ENCODE peak calls at places on chromosomes 7 and 10, in seven cellular contexts. O is effector memory CD4-positive, alpha-beta T cell; R is posterior cingulate gyrus; L is stimulated activated effector memory CD8-positive, alpha-beta T cell treated with anti-CD3 and anti-CD28 coated beads, Interleukin-12 subunit alpha, Interleukin-12 subunit beta, amount 100 ng/mL, for 72 hours; K is T-helper 22 cell; X is left colon; V is GM12865. T is an unnamed sample.

GRCh38 chr7:23254051-23254681 is 7.6 kb downstream of the GPNMB start:
- DNase-seq in O (no peak), R (no peak), L (no peak), K (no peak), X (no peak), V (no peak), T (no peak)

GRCh38 chr10:110013615-110014293 is 6.0 kb downstream of the ADD3 start:
- DNase-seq in O (no peak), R (no peak), L (no peak), K (no peak), X (no peak), V (no peak), T (no peak)

GRCh38 chr7:78787854-78788253 is 665.6 kb downstream of the MAGI2 start:
- DNase-seq in O (no peak), R (no peak), L (no peak), K (no peak), X (no peak), V (no peak), T (no peak)

GRCh38 chr7:83931968-83932367 is 262.6 kb downstream of the SEMA3A start:
- DNase-seq in O (no peak), R (no peak), L (no peak), K (no peak), X (no peak), V (no peak), T (no peak)

GRCh38 chr10:86868353-86868752 is 89.1 kb downstream of the MMRN2 start:
- DNase-seq in O (no peak), R (no peak), L (no peak), K (no peak), X (no peak), V (no peak), T (no peak)

GRCh38 chr7:114901771-114902170 is 20.1 kb upstream of the MDFIC start:
- DNase-seq in O (no peak), R (no peak), L (no peak), K (no peak), X (no peak), V (no peak), T (no peak)

GRCh38 chr10:63700209-63700934 is 179.2 kb downstream of the REEP3 start:
- DNase-seq in O (no peak), R (no peak), L (no peak), K (no peak), X (no peak), V (no peak), T (no peak)

GRCh38 chr7:40232242-40232929 is 97.6 kb downstream of the SUGCT start:
- DNase-seq in O (no peak), R (no peak), L (no peak), K (no peak), X (peak), V (peak), T (peak)

GRCh38 chr10:17782921-17783665 is 26.1 kb upstream of the MRC1 start:
- DNase-seq in O (no peak), R (no peak), L (no peak), K (no peak), X (no peak), V (no peak), T (no peak)

GRCh38 chr7:1086588-1087461 is 1.1 kb upstream of the GPER1 start:
- DNase-seq in O (peak), R (no peak), L (peak), K (peak), X (peak), V (peak), T (no peak)

GRCh38 chr10:13658864-13659685 is 72.3 kb downstream of the PRPF18 start:
- DNase-seq in O (no peak), R (peak), L (no peak), K (no peak), X (peak), V (peak), T (no peak)

GRCh38 chr10:122592161-122592560 is 31.6 kb downstream of the DMBT1 start:
- DNase-seq in O (no peak), R (no peak), L (no peak), K (no peak), X (no peak), V (no peak), T (no peak)

GRCh38 chr7:107865956-107866775 is 24.8 kb upstream of the DLD start:
- DNase-seq in O (no peak), R (no peak), L (no peak), K (no peak), X (no peak), V (no peak), T (no peak)

GRCh38 chr7:94236960-94237359 is 157.7 kb upstream of the COL1A2 start:
- DNase-seq in O (no peak), R (no peak), L (no peak), K (no peak), X (no peak), V (no peak), T (no peak)

GRCh38 chr7:90701021-90701420 is 104.9 kb downstream of the CDK14 start:
- DNase-seq in O (no peak), R (no peak), L (no peak), K (no peak), X (no peak), V (peak), T (no peak)

GRCh38 chr10:45657033-45657926 is 15.3 kb downstream of the ZFAND4 start:
- DNase-seq in O (no peak), R (no peak), L (no peak), K (no peak), X (no peak), V (no peak), T (no peak)

GRCh38 chr10:124083740-124084397 is 9.5 kb downstream of the CHST15 start:
- DNase-seq in O (no peak), R (peak), L (no peak), K (no peak), X (no peak), V (no peak), T (no peak)

GRCh38 chr7:132030161-132030568 is 473.7 kb upstream of the PODXL start:
- DNase-seq in O (no peak), R (no peak), L (no peak), K (no peak), X (peak), V (no peak), T (no peak)

GRCh38 chr10:60206735-60207134 is 182.9 kb downstream of the ANK3 start:
- DNase-seq in O (no peak), R (no peak), L (no peak), K (no peak), X (peak), V (no peak), T (no peak)

GRCh38 chr10:131450220-131450765 is 138.8 kb upstream of the TCERG1L start:
- DNase-seq in O (no peak), R (no peak), L (no peak), K (no peak), X (no peak), V (no peak), T (no peak)

GRCh38 chr10:62811159-62811875 is 4.8 kb downstream of the EGR2 start:
- DNase-seq in O (no peak), R (no peak), L (peak), K (no peak), X (no peak), V (peak), T (no peak)

GRCh38 chr10:75643944-75644820 is 212.8 kb downstream of the LRMDA start:
- DNase-seq in O (no peak), R (no peak), L (no peak), K (no peak), X (no peak), V (no peak), T (no peak)

GRCh38 chr7:142785841-142786250 is 15.1 kb downstream of the PRSS2 start:
- DNase-seq in O (peak), R (no peak), L (no peak), K (peak), X (no peak), V (no peak), T (no peak)

GRCh38 chr10:73847031-73847430 is 27.3 kb downstream of the CAMK2G start:
- DNase-seq in O (no peak), R (peak), L (no peak), K (no peak), X (no peak), V (no peak), T (no peak)

GRCh38 chr10:6141296-6142151 is 52.7 kb downstream of the RBM17 start:
- DNase-seq in O (no peak), R (no peak), L (no peak), K (no peak), X (peak), V (peak), T (no peak)

GRCh38 chr7:144118341-144118740 is 4.6 kb upstream of the OR2A14 start:
- DNase-seq in O (no peak), R (no peak), L (no peak), K (no peak), X (no peak), V (no peak), T (no peak)

GRCh38 chr7:18068745-18069144 is 41.1 kb upstream of the PRPS1L1 start:
- DNase-seq in O (no peak), R (no peak), L (no peak), K (no peak), X (no peak), V (no peak), T (no peak)

GRCh38 chr7:108455833-108456677 is at the start of gene NRCAM:
- DNase-seq in O (no peak), R (peak), L (no peak), K (no peak), X (peak), V (peak), T (peak)

T was measured in NCI-H1930.